ENCODE peak calls at places on chromosomes 11 and 22, in four cellular contexts. G is H7, Q is A673, C is fibroblast of the aortic adventitia. E is an unnamed sample.

GRCh38 chr11:102111011-102111786 is 952 bp downstream of the YAP1 start:
- DNase-seq in G (peak; percentile 94), Q (peak; percentile 96), C (peak; percentile 77), E (peak; percentile 69)

GRCh38 chr11:24949406-24949805 is 452.6 kb downstream of the LUZP2 start:
- DNase-seq in G (no peak), Q (no peak), C (no peak), E (no peak)

GRCh38 chr22:39264344-39265116 is 19.7 kb upstream of the PDGFB start:
- DNase-seq in G (no peak), Q (no peak), C (no peak), E (no peak)

GRCh38 chr22:23883658-23884057 is 10.5 kb upstream of the MIF start:
- DNase-seq in G (no peak), Q (no peak), C (no peak), E (no peak)

GRCh38 chr22:37607010-37607911 is 1.4 kb upstream of the GGA1 start:
- DNase-seq in G (peak; percentile 97), Q (peak; percentile 70), C (peak; percentile 47), E (peak; percentile 46)

GRCh38 chr22:37193629-37194191 is 5.7 kb upstream of the C1QTNF6 start:
- DNase-seq in G (peak; percentile 33), Q (peak; percentile 11), C (no peak), E (peak; percentile 77)

GRCh38 chr11:47233989-47234668 is 14.5 kb downstream of the ACP2 start:
- DNase-seq in G (peak; percentile 70), Q (peak; percentile 75), C (peak; percentile 74), E (peak; percentile 79)

GRCh38 chr11:105046898-105047579 is 1.9 kb upstream of the CARD16 start:
- DNase-seq in G (no peak), Q (peak; percentile 49), C (peak; percentile 98), E (peak; percentile 98)

GRCh38 chr11:46706886-46707285 is 6.1 kb downstream of the ZNF408 start:
- DNase-seq in G (no peak), Q (no peak), C (no peak), E (no peak)

GRCh38 chr11:124394408-124394807 is 4.4 kb downstream of the OR8B3 start:
- DNase-seq in G (no peak), Q (peak; percentile 56), C (peak; percentile 14), E (peak; percentile 45)

GRCh38 chr11:47216141-47216798 is 1.5 kb downstream of the DDB2 start:
- DNase-seq in G (no peak), Q (peak; percentile 82), C (peak; percentile 93), E (peak; percentile 79)

GRCh38 chr22:26573026-26573662 is 16.8 kb downstream of the TPST2 start:
- DNase-seq in G (no peak), Q (peak; percentile 12), C (peak; percentile 32), E (no peak)

GRCh38 chr11:119081682-119082081 is 3.0 kb upstream of the HMBS start:
- DNase-seq in G (no peak), Q (no peak), C (no peak), E (no peak)

GRCh38 chr11:95891423-95892177 is 32.3 kb downstream of the MTMR2 start:
- DNase-seq in G (no peak), Q (no peak), C (no peak), E (no peak)

GRCh38 chr22:30566125-30566524 is 8.3 kb downstream of the GAL3ST1 start:
- DNase-seq in G (no peak), Q (no peak), C (no peak), E (no peak)

GRCh38 chr22:39699631-39700348 is 129.2 kb downstream of the CACNA1I start:
- DNase-seq in G (no peak), Q (peak; percentile 14), C (no peak), E (no peak)

GRCh38 chr11:8714622-8715225 is 32.1 kb downstream of the RPL27A start:
- DNase-seq in G (no peak), Q (no peak), C (no peak), E (no peak)

GRCh38 chr11:62024975-62025374 is 57.5 kb upstream of the FTH1 start:
- DNase-seq in G (no peak), Q (no peak), C (no peak), E (no peak)

GRCh38 chr11:35526370-35526792 is 965 bp upstream of the PAMR1 start:
- DNase-seq in G (peak; percentile 51), Q (peak; percentile 62), C (peak; percentile 60), E (peak; percentile 79)

GRCh38 chr11:70579376-70579955 is 181.1 kb downstream of the CTTN start:
- DNase-seq in G (peak; percentile 34), Q (no peak), C (no peak), E (no peak)

GRCh38 chr11:111797145-111797581 is 31.0 kb upstream of the PPP2R1B start:
- DNase-seq in G (no peak), Q (peak; percentile 91), C (peak; percentile 68), E (peak; percentile 77)

GRCh38 chr11:75330279-75330678 is 21.2 kb downstream of the ARRB1 start:
- DNase-seq in G (no peak), Q (no peak), C (no peak), E (no peak)

GRCh38 chr22:21866821-21867527 is 471 bp downstream of the MAPK1 start:
- DNase-seq in G (peak; percentile 75), Q (peak; percentile 54), C (peak; percentile 28), E (no peak)

GRCh38 chr11:111946499-111946898 is 9.4 kb downstream of the DIXDC1 start:
- DNase-seq in G (no peak), Q (no peak), C (no peak), E (no peak)

DNA sequence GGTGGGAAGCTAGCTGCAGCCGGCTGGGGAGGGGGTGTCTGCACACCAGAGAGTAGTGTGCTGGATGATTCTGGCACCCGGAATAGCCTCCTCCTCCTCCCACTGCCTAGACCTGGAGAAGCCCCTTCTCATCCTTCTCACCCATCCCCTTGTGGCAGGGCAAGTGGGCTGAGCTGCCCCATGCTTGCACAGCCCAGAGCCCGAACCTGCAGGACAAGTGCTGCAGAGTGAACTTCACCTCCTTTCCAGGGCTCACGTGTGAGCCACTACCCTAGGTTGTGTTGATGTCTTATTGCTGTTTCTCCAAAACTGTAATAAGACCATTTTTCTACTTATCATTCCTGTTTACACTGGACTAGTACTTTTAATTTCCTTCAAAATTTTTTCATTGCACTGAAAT is 56.1 kb upstream of the GLYATL1B start:
- DNase-seq in G (no peak), Q (no peak), C (no peak), E (no peak)
- H3K4me3 ChIP-seq in G (no peak overlapping the region), Q (no peak overlapping the region), C (no peak overlapping the region), E (no peak overlapping the region)

GRCh38 chr11:10454506-10454901 is 560 bp upstream of the AMPD3 start:
- DNase-seq in G (peak; percentile 10), Q (no peak), C (no peak), E (no peak)

GRCh38 chr11:10456519-10456918 is 1.5 kb downstream of the AMPD3 start:
- DNase-seq in G (peak; percentile 9), Q (no peak), C (peak; percentile 40), E (no peak)

GRCh38 chr11:10455637-10456487 is 798 bp downstream of the AMPD3 start:
- DNase-seq in G (peak; percentile 74), Q (no peak), C (peak; percentile 66), E (peak; percentile 80)

GRCh38 chr11:10453261-10453660 is 1.8 kb upstream of the AMPD3 start:
- DNase-seq in G (peak; percentile 2), Q (no peak), C (no peak), E (no peak)

DNA sequence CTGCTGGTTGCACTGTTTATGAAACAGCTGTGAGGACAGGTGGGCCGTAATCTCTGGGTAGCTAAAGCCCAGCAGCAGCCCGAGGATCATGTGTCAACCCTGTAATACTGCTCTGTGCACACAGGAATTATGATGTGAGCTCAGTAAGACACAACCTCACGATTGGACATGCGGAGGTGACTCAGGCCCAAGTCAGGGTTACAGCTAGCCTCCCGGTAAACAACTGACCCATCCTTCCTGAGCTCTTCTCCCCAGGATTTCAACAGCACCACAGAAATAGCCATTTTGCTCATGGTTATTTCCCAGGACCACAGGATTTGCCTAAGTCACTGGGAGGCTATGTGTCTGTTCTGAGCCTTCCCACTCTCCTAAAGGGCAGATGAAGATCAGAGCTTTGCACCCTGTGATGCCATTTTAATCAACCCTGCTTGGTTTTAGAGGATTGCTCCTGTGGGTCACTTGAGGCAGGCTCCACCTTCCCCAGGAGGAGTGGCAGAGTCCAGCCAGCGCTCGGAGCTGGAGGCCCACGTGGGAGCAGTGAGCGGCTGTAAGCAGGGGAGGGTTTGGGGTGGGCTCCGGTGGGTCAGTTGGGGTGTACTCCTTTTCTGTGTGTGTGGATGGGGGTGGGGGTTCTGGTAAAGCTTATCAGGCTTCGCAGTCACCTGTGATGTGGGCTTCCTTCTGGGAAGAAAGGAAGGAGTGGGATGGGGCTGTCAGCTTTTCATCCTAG is at the start of gene AMPD3:
- DNase-seq in G (peak; percentile 54), Q (no peak), C (peak; percentile 70), E (peak; percentile 99)
- H3K4me3 ChIP-seq in G (no peak within 1 kb of the TSS), Q (no peak within 1 kb of the TSS), C (peak within 1 kb of the TSS; percentile 49), E (peak within 1 kb of the TSS; percentile 58)

GRCh38 chr11:844693-845644 is 2.3 kb downstream of the TSPAN4 start:
- DNase-seq in G (peak; percentile 97), Q (peak; percentile 55), C (peak; percentile 99), E (peak; percentile 94)

GRCh38 chr11:843086-843704 is 543 bp downstream of the TSPAN4 start:
- DNase-seq in G (peak; percentile 87), Q (no peak), C (no peak), E (no peak)

GRCh38 chr11:845872-846271 is 3.2 kb downstream of the TSPAN4 start:
- DNase-seq in G (no peak), Q (no peak), C (peak; percentile 61), E (no peak)

GRCh38 chr11:842370-843002 is at the start of the genes POLR2L and TSPAN4:
- DNase-seq in G (peak; percentile 98), Q (peak; percentile 92), C (peak; percentile 85), E (peak; percentile 83)

DNA sequence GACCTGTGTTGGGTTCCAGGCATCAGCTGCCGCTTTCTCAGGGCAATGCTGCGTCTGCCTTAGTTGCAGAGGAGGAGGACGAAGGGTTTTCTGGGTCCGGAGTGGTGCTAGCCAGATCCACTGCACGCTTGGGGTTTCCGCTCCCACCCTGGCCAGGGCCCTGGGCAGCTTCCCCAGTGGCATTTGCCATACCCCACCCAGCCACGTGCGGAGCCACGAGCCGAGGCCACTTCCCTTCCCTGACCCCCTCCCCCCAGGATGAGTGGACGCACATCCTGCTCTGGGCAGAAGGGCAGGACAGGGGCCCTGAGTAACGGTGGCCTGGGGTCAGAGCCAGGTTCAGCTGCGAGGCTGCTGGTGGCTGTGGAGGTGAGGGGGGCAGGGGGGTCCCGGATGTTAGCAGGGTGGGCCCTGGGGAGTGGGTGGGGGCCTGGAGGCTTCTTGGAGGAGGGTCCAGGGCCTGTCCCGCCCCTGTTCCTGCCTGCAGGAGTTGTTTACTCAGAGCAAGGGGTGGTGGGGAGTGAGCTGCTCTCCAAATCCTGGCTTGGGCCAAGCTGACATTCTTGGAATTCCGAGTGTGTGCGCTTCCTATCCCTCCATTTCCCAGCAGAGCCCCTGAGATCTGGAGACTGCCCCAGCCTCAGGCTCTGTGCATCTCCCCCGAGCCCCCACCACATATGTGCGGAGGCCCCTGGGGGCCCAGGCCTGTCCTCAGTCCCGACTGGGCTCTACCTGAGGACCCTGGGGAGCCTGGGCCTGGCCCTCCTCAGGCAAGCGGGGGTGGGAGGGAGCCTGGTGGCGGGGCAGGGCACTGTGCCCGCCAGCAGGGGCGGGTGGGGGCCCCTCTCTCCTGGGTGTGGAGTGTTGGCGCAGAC is 1.4 kb downstream of the TSPAN4 start:
- DNase-seq in G (peak; percentile 97), Q (peak; percentile 68), C (peak; percentile 99), E (peak; percentile 94)
- H3K4me3 ChIP-seq in G (peak overlapping the region; percentile 70), Q (peak overlapping the region; percentile 99), C (peak overlapping the region; percentile 95), E (peak overlapping the region; percentile 94)

DNA sequence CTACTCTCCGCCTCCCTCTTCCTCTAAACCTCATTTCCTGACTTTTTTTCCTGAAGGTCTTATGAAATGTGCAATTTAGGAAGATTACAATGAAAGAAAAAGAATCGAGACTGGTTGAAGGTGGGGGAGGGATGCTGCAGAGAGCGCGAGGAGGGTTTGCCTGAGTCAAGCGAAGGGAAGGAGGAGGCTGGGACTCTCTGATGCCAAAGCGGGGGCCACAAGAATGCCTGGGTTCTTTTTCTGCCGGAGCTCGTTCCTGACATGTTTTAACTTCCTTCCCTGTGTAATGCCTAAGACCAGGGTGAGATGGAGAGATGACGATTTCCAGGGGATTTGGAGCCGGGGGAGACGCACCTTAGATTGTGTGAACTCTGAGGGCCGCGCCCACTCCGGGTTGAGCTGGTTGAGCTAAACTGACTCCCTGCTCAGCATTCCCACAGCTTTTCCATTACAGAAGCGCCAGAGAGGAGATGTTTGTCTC is 270.5 kb upstream of the SORL1-AS1 start:
- DNase-seq in G (peak; percentile 36), Q (no peak), C (peak; percentile 63), E (peak; percentile 15)
- H3K4me3 ChIP-seq in G (peak overlapping the region; percentile 45), Q (peak overlapping the region; percentile 36), C (peak overlapping the region; percentile 50), E (peak overlapping the region; percentile 49)

E was measured in fibroblast of mammary gland.